ENCODE peak calls at places on chromosome 18, in six cellular contexts. D, I, X, F, B and R are unnamed samples. For H3K4me1, the result is how much of the 10 kb centered on the place peaks cover.

GRCh38 chr18:3060667-3061580 is 48.0 kb upstream of the LPIN2 start:
- DNase-seq in B (no peak), D (peak), F (no peak), X (no peak), I (no peak), R (no peak)

GRCh38 chr18:36411745-36412168 is 114.2 kb downstream of the FHOD3 start:
- DNase-seq in F (no peak), X (no peak), I (peak), D (no peak), B (no peak), R (peak)

GRCh38 chr18:79404567-79404910 is 8.8 kb downstream of the NFATC1 start:
- DNase-seq in D (no peak), X (no peak), B (no peak), I (no peak), F (peak), R (no peak)

GRCh38 chr18:8870528-8870927 is 165.2 kb downstream of the MTCL1 start:
- DNase-seq in B (no peak), F (no peak), D (no peak), I (no peak), X (no peak), R (no peak)

GRCh38 chr18:77765468-77765867 is 515.8 kb downstream of the GALR1 start:
- DNase-seq in B (peak), F (no peak), X (no peak), I (peak), D (no peak), R (peak)

GRCh38 chr18:7415081-7415894 is 151.8 kb upstream of the PTPRM start:
- DNase-seq in D (no peak), X (no peak), F (no peak), I (no peak), B (peak), R (no peak)

GRCh38 chr18:63342206-63342605 is 22.6 kb upstream of the BCL2 start:
- DNase-seq in B (peak), F (no peak), I (peak), X (no peak), D (peak), R (peak)

GRCh38 chr18:75247601-75248421 is 37.2 kb downstream of the TSHZ1 start:
- DNase-seq in X (peak), I (no peak), F (no peak), B (no peak), D (no peak), R (no peak)

GRCh38 chr18:78740876-78741275 is 238.7 kb upstream of the SALL3 start:
- DNase-seq in X (no peak), D (no peak), F (no peak), B (no peak), I (no peak), R (no peak)

GRCh38 chr18:9323750-9324445 is 10.7 kb upstream of the TWSG1 start:
- DNase-seq in I (no peak), D (no peak), B (no peak), F (no peak), X (no peak), R (no peak)

GRCh38 chr18:33576999-33577687 is 876 bp upstream of the ASXL3 start:
- DNase-seq in D (peak), X (no peak), B (no peak), I (no peak), F (no peak), R (no peak)
- H3K4me3 ChIP-seq in D (peak), X (peak), B (peak), I (peak), F (peak), R (peak)

GRCh38 chr18:49861659-49862058 is 48.3 kb upstream of the ACAA2 start:
- DNase-seq in X (no peak), F (no peak), B (no peak), I (no peak), D (peak), R (no peak)
- TF ChIP-seq CTCF in X (peak), F (peak), B (peak), I (peak), D (peak), R (peak)

GRCh38 chr18:46732801-46733200 is 24.1 kb downstream of the ST8SIA5 start:
- DNase-seq in F (no peak), I (no peak), X (no peak), D (no peak), B (no peak), R (no peak)
- H3K4me1 ChIP-seq in F (under half), I (under half), X (under half), D (under half), B (under half), R (under half)

DNA sequence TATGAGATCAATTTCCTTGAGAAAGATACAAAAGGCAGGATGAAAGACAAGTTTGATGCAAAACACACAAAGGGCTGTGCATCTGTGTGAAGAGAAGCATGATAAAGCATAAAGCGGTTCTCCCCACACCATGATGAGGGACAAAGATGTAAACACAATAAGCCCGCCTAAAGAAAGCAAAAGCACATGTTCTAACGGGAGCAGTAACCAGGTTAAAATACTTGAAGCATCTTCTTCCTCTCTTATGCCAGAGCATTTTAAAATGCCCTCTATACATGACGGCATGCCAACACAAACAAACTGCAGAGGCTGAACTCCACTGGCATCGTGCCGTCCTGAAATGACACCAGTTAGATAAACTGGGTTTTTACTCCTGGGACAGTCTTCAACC is 89.8 kb downstream of the CDH2 start:
- DNase-seq in F (no peak), D (no peak), B (no peak), I (no peak), X (peak), R (no peak)
- H3K4me3 ChIP-seq in F (no peak), D (no peak), B (no peak), I (no peak), X (no peak), R (no peak)

GRCh38 chr18:10681581-10682367 is 155.9 kb downstream of the NAPG start:
- DNase-seq in B (no peak), X (no peak), I (no peak), D (no peak), F (no peak), R (no peak)

GRCh38 chr18:10685484-10685883 is 159.7 kb downstream of the NAPG start:
- DNase-seq in X (no peak), B (no peak), F (no peak), I (no peak), D (peak), R (no peak)

GRCh38 chr18:10687161-10687925 is 161.5 kb downstream of the NAPG start:
- DNase-seq in B (no peak), I (no peak), X (no peak), D (no peak), F (no peak), R (no peak)

GRCh38 chr18:10682368-10682714 is 156.5 kb downstream of the NAPG start:
- DNase-seq in I (no peak), F (no peak), B (no peak), X (no peak), D (peak), R (no peak)
- TF ChIP-seq CTCF in I (peak), F (no peak), B (no peak), X (no peak), D (peak), R (no peak)

DNA sequence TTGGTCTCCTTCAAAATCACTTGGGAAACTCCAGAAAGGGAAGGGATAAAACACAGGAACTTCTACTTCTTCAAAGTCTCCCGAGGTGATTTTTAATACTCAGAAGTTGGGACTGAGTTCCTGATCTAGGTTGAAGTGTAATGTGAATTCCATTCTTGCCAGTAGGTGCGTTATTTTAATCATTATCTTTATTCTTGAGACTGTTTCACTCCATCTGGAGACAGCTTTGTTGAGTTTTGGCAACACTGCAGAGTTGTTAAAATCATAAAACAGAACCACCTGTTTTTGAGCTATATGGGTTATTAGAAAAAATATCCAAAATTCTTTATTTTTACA is 22.0 kb downstream of the ATP8B1 start:
- DNase-seq in I (no peak), F (no peak), X (no peak), D (no peak), B (no peak), R (no peak)
- H3K4me1 ChIP-seq in I (under half), F (under half), X (under half), D (under half), B (under half), R (under half)